ENCODE peak calls at places on chromosomes 2 and 18, in five cellular contexts. M is CD8-positive, alpha-beta T cell; A is EH; Y is CD4-positive, alpha-beta memory T cell; U is cardiac muscle cell. D is an unnamed sample.

GRCh38 chr2:152507941-152508340 is 173.0 kb downstream of the FMNL2 start:
- DNase-seq in M (no peak), A (no peak), Y (no peak), U (no peak), D (no peak)

GRCh38 chr18:54717673-54718435 is 110.4 kb upstream of the RAB27B start:
- DNase-seq in M (peak; percentile 15), A (no peak), Y (peak; percentile 43), U (peak; percentile 23), D (peak; percentile 28)

GRCh38 chr2:180559766-180560165 is 420.6 kb upstream of the UBE2E3 start:
- DNase-seq in M (no peak), A (no peak), Y (no peak), U (peak; percentile 6), D (no peak)

GRCh38 chr18:50454379-50455005 is 79.6 kb downstream of the SKA1 start:
- DNase-seq in M (no peak), A (no peak), Y (no peak), U (no peak), D (no peak)

GRCh38 chr2:168559187-168559586 is 103.1 kb downstream of the CERS6 start:
- DNase-seq in M (no peak), A (no peak), Y (no peak), U (peak; percentile 19), D (no peak)

GRCh38 chr2:141933226-141933625 is 197.6 kb downstream of the LRP1B start:
- DNase-seq in M (no peak), A (no peak), Y (no peak), U (no peak), D (no peak)

GRCh38 chr18:35451032-35451431 is 46.7 kb downstream of the INO80C start:
- DNase-seq in M (no peak), A (no peak), Y (no peak), U (no peak), D (no peak)

GRCh38 chr2:3079959-3080948 is 297.4 kb downstream of the EIPR1 start:
- DNase-seq in M (no peak), A (no peak), Y (no peak), U (no peak), D (no peak)

GRCh38 chr2:107418713-107419112 is 408.0 kb upstream of the RGPD4 start:
- DNase-seq in M (no peak), A (no peak), Y (no peak), U (no peak), D (no peak)

GRCh38 chr2:204477358-204477950 is 67.8 kb upstream of the PARD3B start:
- DNase-seq in M (no peak), A (peak; percentile 38), Y (no peak), U (no peak), D (no peak)

D was measured in NCI-H2227 treated with DMSO at 0.1 percent for 48 hours.